ENCODE peak calls at places on chromosome 22, in nine cellular contexts. Q is colonic mucosa, S is heart left ventricle, X is aorta, O is brain microvascular endothelial cell, L is GM23338, G is PC-9, N is lower lobe of right lung, D is cardiac muscle cell. R is an unnamed sample.
A peak's percentile ranks its signal among the peaks of the same experiment; 100 is the strongest.

GRCh38 chr22:47695176-47695575 is 932.7 kb downstream of the TBC1D22A start:
- DNase-seq in D (no peak), N (no peak), L (no peak), X (no peak), Q (no peak), O (no peak), G (no peak), S (no peak), R (no peak)

GRCh38 chr22:26139320-26139719 is 29.9 kb upstream of the SEZ6L start:
- DNase-seq in Q (no peak), S (peak; percentile 8), D (no peak), G (no peak), N (no peak), X (peak; percentile 46), O (no peak), L (no peak), R (no peak)

GRCh38 chr22:29245626-29246385 is 22.0 kb downstream of the RHBDD3 start:
- DNase-seq in N (peak; percentile 78), O (peak; percentile 53), X (peak; percentile 76), L (peak; percentile 73), Q (peak; percentile 69), S (peak; percentile 65), G (peak; percentile 52), D (peak; percentile 74), R (peak; percentile 75)

GRCh38 chr22:42920101-42920820 is 63.2 kb upstream of the ARFGAP3 start:
- DNase-seq in S (no peak), O (no peak), X (no peak), L (no peak), Q (no peak), D (no peak), G (no peak), N (peak; percentile 35), R (no peak)

GRCh38 chr22:17237031-17237668 is 17.9 kb upstream of the ADA2 start:
- DNase-seq in O (no peak), X (peak; percentile 40), D (no peak), S (no peak), Q (no peak), N (peak; percentile 39), L (no peak), G (no peak), R (no peak)

GRCh38 chr22:24240381-24240780 is 4.5 kb downstream of the GGT5 start:
- DNase-seq in L (no peak), G (no peak), X (no peak), Q (no peak), N (no peak), O (no peak), D (no peak), S (no peak), R (no peak)

GRCh38 chr22:36352775-36353507 is 34.8 kb downstream of the MYH9 start:
- DNase-seq in D (no peak), Q (no peak), G (no peak), L (peak; percentile 25), O (peak; percentile 77), X (peak; percentile 91), S (peak; percentile 80), N (peak; percentile 55), R (peak; percentile 38)

GRCh38 chr22:27150530-27150909 is 493.1 kb downstream of the MIAT start:
- DNase-seq in N (no peak), L (no peak), S (no peak), X (peak; percentile 59), D (no peak), Q (no peak), G (no peak), O (no peak), R (no peak)

DNA sequence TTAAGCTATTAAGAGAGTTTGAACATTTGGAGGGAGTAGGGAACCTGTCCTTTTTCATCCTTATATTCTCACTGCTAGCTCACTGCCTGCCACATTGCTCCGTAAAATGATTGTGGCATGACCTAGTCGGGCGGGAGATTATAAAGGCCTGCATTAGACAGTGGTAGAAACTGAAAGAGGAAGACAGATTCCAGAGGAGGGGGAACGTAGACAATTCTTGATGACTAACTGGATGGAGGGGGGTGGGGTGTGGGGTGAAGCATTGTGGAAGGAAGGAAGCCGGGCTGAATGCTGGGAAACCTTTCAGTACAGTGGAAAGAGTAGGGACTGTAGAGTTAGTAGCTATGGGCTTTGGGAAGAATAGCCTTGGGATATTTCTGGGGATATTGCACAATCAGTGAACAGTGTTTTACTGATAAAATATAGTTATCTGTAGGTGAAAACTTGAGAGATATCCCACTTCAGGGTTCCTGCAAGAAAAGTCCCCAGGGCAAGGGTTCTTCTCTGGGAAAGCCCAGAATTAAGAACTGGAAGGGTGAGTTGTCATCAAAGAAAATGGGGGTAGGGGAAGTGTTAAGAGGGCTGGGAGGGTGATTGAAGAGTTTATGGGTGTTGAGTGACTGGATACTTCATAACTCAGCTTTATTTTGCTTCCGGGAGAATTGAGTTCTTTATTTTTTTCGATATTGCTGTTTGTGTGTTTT is 2.1 kb downstream of the MED15 start:
- DNase-seq in O (peak; percentile 93), N (peak; percentile 80), L (peak; percentile 41), X (peak; percentile 89), D (peak; percentile 70), S (peak; percentile 87), Q (peak; percentile 81), G (peak; percentile 66), R (peak; percentile 49)
- H3K4me3 ChIP-seq in O (peak overlapping the region; percentile 94), N (peak overlapping the region; percentile 92), L (peak overlapping the region; percentile 76), X (peak overlapping the region; percentile 24), D (peak overlapping the region; percentile 84), S (peak overlapping the region; percentile 87), Q (peak overlapping the region; percentile 74), G (peak overlapping the region; percentile 66), R (peak overlapping the region; percentile 77)

GRCh38 chr22:45764051-45764450 is 92.4 kb downstream of the ATXN10 start:
- DNase-seq in L (no peak), D (no peak), O (no peak), S (no peak), G (no peak), X (no peak), N (no peak), Q (no peak), R (peak; percentile 14)

GRCh38 chr22:45758603-45759002 is 87.0 kb downstream of the ATXN10 start:
- DNase-seq in O (no peak), G (no peak), S (no peak), X (no peak), D (no peak), Q (no peak), N (no peak), L (no peak), R (no peak)

GRCh38 chr22:45760682-45761081 is 89.0 kb downstream of the ATXN10 start:
- DNase-seq in O (no peak), X (no peak), D (no peak), Q (no peak), G (no peak), N (no peak), L (no peak), S (no peak), R (no peak)

GRCh38 chr22:45763236-45763624 is 91.6 kb downstream of the ATXN10 start:
- DNase-seq in S (no peak), X (no peak), O (no peak), L (peak; percentile 24), G (no peak), N (no peak), Q (no peak), D (no peak), R (no peak)

GRCh38 chr22:45762545-45763235 is 91.1 kb downstream of the ATXN10 start:
- DNase-seq in G (no peak), Q (no peak), N (no peak), D (no peak), X (no peak), O (no peak), L (no peak), S (no peak), R (no peak)
- H3K27ac ChIP-seq in G (no peak overlapping the region), Q (no peak overlapping the region), N (no peak overlapping the region), D (peak overlapping the region; percentile 10), X (no peak overlapping the region), O (no peak overlapping the region), L (peak overlapping the region; percentile 30), S (no peak overlapping the region), R (peak overlapping the region; percentile 87)

GRCh38 chr22:35043251-35043931 is 22.6 kb upstream of the ISX start:
- DNase-seq in G (no peak), Q (no peak), O (no peak), N (no peak), L (peak; percentile 56), D (peak; percentile 23), X (no peak), S (no peak), R (no peak)

GRCh38 chr22:35043932-35044319 is 22.0 kb upstream of the ISX start:
- DNase-seq in L (no peak), S (no peak), N (no peak), D (no peak), Q (no peak), O (no peak), G (no peak), X (no peak), R (no peak)

GRCh38 chr22:35045451-35045850 is 20.5 kb upstream of the ISX start:
- DNase-seq in Q (no peak), G (no peak), L (no peak), X (no peak), N (no peak), D (peak; percentile 26), S (no peak), O (no peak), R (no peak)

GRCh38 chr22:35046744-35047462 is 19.1 kb upstream of the ISX start:
- DNase-seq in G (no peak), S (no peak), N (no peak), O (no peak), L (no peak), X (no peak), D (no peak), Q (no peak), R (no peak)

GRCh38 chr22:35044607-35045390 is 21.2 kb upstream of the ISX start:
- DNase-seq in G (no peak), N (no peak), Q (no peak), D (no peak), O (no peak), L (peak; percentile 60), X (no peak), S (no peak), R (no peak)
- H3K4me3 ChIP-seq in G (no peak overlapping the region), N (no peak overlapping the region), Q (no peak overlapping the region), D (no peak overlapping the region), O (no peak overlapping the region), L (no peak overlapping the region), X (no peak overlapping the region), S (no peak overlapping the region), R (no peak overlapping the region)

GRCh38 chr22:46113910-46114517 is 36.3 kb upstream of the PPARA start:
- DNase-seq in S (no peak), X (no peak), Q (no peak), N (no peak), L (no peak), G (no peak), D (no peak), O (no peak), R (no peak)

GRCh38 chr22:46113110-46113909 is 37.0 kb upstream of the PPARA start:
- DNase-seq in S (no peak), Q (no peak), X (no peak), N (no peak), O (no peak), L (no peak), D (no peak), G (no peak), R (no peak)

GRCh38 chr22:46115755-46116490 is 34.4 kb upstream of the PPARA start:
- DNase-seq in S (no peak), X (no peak), Q (no peak), N (no peak), L (no peak), D (no peak), O (no peak), G (no peak), R (no peak)

GRCh38 chr22:46115388-46115678 is 35.0 kb upstream of the PPARA start:
- DNase-seq in N (no peak), X (no peak), Q (no peak), D (no peak), L (no peak), G (no peak), S (no peak), O (no peak), R (no peak)

DNA sequence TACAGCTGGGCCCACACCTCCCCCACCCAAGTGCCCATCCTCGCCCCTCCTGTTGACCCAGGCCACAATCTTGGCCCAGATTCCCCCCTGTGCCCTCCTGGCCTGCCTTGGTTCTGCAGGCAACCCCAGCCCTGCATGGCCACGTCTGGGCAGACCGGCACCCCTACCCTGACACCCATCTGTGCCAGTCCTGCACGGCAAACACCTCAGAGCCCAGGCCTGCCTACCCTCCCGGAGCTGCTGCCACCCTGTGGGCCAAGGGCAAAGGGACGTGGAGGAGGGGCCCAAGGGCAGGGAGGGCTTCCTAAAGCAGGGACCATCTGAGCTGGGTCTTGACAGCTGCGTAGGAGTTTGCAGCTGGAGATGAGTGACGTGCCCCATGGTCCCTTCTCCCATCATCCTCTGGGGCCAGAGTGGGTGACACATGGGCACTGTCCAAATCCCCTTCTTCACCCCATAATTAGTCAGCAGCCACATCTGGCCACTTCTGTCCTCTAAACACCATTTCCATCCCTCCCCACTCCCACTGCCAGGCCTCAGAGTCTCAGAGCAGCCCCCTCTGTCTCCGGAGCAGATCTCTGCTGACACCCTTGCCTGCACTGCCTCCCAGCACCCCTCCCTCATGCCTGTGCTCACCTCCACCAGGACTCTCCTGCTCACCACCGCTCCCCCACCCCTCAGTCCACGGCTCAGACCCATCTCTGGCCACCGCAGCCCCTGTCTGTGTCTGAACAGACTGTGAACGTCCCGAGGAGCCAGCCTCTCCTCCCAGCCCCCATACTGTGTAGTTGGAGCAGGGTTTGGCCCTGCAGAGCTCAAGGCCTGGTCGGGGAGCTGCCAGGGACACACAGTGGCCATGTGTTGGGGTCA is 35.6 kb upstream of the PPARA start:
- DNase-seq in N (no peak), O (no peak), L (no peak), X (no peak), Q (no peak), G (no peak), D (no peak), S (no peak), R (no peak)
- H3K27ac ChIP-seq in N (peak overlapping the region; percentile 65), O (no peak overlapping the region), L (no peak overlapping the region), X (peak overlapping the region; percentile 20), Q (peak overlapping the region; percentile 17), G (no peak overlapping the region), D (no peak overlapping the region), S (peak overlapping the region; percentile 86), R (no peak overlapping the region)